ENCODE peak calls at places on chromosome 4, in seven cellular contexts. P, Q, K, L, M, Y and I are unnamed samples.

GRCh38 chr4:65670331-65671031 is at the start of gene EPHA5:
- DNase-seq in Y (no peak), L (peak; percentile 5), K (no peak), M (peak; percentile 78), P (no peak), Q (peak; percentile 55), I (peak; percentile 19)

GRCh38 chr4:90546114-90546513 is 418.9 kb downstream of the CCSER1 start:
- DNase-seq in K (no peak), P (no peak), Y (no peak), L (no peak), Q (no peak), M (no peak), I (no peak)

GRCh38 chr4:119207051-119207450 is 5.5 kb upstream of the USP53 start:
- DNase-seq in Q (no peak), L (peak; percentile 49), K (no peak), Y (no peak), M (no peak), P (no peak), I (no peak)

GRCh38 chr4:38664704-38665401 is 854 bp downstream of the KLF3 start:
- DNase-seq in M (peak; percentile 83), L (no peak), K (peak; percentile 20), P (peak; percentile 80), Y (no peak), Q (peak; percentile 77), I (peak; percentile 70)

GRCh38 chr4:184376136-184376838 is 98.1 kb downstream of the IRF2 start:
- DNase-seq in K (no peak), M (no peak), L (no peak), Y (no peak), P (no peak), Q (no peak), I (no peak)

GRCh38 chr4:2265113-2266110 is 3.5 kb upstream of the MXD4 start:
- DNase-seq in Q (peak; percentile 42), M (no peak), P (no peak), Y (no peak), K (no peak), L (no peak), I (no peak)

GRCh38 chr4:23268072-23268771 is 575.5 kb downstream of the GBA3 start:
- DNase-seq in M (no peak), Y (no peak), P (no peak), Q (no peak), L (no peak), K (no peak), I (no peak)

GRCh38 chr4:14167876-14168510 is 540.5 kb upstream of the BOD1L1 start:
- DNase-seq in L (no peak), Q (no peak), Y (no peak), P (no peak), K (no peak), M (no peak), I (no peak)

GRCh38 chr4:1721666-1722550 is 587 bp downstream of the TACC3 start:
- DNase-seq in M (no peak), Y (no peak), L (no peak), Q (no peak), P (no peak), K (no peak), I (no peak)

GRCh38 chr4:5708171-5708828 is at the start of gene EVC2:
- DNase-seq in L (no peak), K (peak; percentile 11), M (peak; percentile 82), Q (peak; percentile 82), P (peak; percentile 76), Y (no peak), I (peak; percentile 55)

GRCh38 chr4:140937866-140938265 is 181.7 kb upstream of the TBC1D9 start:
- DNase-seq in Y (peak; percentile 85), L (peak; percentile 83), P (no peak), Q (no peak), K (no peak), M (no peak), I (no peak)

GRCh38 chr4:58093352-58093751 is 983.2 kb upstream of the IGFBP7 start:
- DNase-seq in P (no peak), M (no peak), Y (no peak), L (no peak), K (no peak), Q (no peak), I (no peak)

GRCh38 chr4:21410372-21410771 is 538.2 kb downstream of the KCNIP4 start:
- DNase-seq in Q (no peak), L (no peak), M (no peak), Y (no peak), K (no peak), P (no peak), I (no peak)

GRCh38 chr4:155972098-155972497 is 18.4 kb upstream of the CTSO start:
- DNase-seq in L (no peak), P (no peak), M (no peak), Q (no peak), Y (no peak), K (no peak), I (no peak)

GRCh38 chr4:148834804-148835598 is 392.8 kb upstream of the NR3C2 start:
- DNase-seq in M (no peak), Y (peak; percentile 1), P (no peak), Q (no peak), L (no peak), K (no peak), I (no peak)

DNA sequence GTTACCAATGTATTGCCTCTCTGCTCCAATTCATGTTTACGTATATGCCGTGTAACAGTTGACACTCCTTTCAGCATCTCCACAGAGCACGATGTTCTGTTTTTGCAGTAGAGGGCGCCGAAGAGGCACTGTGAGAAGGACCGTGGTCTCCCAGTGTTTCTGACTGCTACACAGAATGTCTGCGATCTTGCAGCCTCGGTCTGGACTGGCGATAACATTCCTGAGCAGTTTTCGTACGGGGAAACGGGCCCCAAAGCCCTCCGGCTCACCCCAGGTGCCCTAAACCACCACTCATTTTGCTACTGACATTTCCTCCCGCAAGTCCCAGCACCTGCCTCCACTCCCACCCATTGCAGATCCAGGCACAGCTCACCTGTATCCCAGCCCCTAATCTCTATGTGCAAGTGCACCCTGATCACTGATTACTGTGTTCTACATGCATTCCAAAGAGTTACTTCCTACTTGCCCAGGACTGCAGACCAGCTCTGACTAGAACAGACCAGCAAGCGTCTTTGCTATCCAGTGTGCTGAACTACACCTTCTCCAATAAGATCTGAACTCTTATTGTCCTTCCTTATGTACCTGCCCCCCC is 12.4 kb upstream of the NFXL1 start:
- DNase-seq in Y (no peak), Q (peak; percentile 45), K (peak; percentile 3), P (peak; percentile 77), L (peak; percentile 2), M (peak; percentile 60), I (peak; percentile 71)
- H3K4me3 ChIP-seq in Y (no peak overlapping the region), Q (no peak overlapping the region), K (no peak overlapping the region), P (peak overlapping the region; percentile 14), L (no peak overlapping the region), M (no peak overlapping the region), I (peak overlapping the region; percentile 16)

DNA sequence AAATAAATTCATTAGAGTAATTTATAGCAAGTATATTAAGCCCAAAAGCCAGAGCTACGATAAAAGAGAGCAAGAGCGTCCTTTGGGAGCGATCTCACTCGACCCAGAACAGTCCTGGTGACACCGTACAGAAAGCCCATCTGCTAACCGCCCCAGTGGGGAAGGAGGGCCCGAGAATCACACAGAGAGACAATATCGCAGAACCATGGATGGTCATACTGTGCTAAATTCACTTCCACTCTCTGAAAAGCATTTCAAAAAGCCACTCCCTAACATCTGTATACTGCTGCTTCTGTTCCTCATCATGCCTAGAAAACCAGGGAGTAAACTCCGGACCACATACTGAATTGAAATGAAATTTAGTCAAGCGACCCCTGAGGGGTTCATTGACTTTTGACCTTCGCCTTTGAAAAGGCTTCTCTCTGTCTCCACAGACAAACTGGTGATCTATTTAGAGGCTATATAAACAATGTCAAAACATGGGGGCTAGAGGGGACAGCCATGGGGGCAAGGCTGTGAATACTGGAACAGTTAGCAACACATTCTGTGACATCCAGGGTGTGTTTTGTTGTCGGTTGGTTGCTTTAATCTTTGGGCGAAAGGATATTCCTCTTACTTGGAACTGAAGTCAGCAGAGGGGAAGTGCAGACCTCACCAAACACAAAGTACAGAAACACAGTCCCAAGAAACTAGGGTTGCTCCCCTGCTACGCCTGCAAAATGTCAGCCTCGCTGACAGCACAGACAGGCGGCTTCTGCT is 129.0 kb upstream of the RASGEF1B start:
- DNase-seq in K (no peak), L (no peak), P (no peak), Y (no peak), Q (no peak), M (no peak), I (no peak)
- H3K4me3 ChIP-seq in K (no peak overlapping the region), L (no peak overlapping the region), P (no peak overlapping the region), Y (no peak overlapping the region), Q (no peak overlapping the region), M (no peak overlapping the region), I (no peak overlapping the region)

DNA sequence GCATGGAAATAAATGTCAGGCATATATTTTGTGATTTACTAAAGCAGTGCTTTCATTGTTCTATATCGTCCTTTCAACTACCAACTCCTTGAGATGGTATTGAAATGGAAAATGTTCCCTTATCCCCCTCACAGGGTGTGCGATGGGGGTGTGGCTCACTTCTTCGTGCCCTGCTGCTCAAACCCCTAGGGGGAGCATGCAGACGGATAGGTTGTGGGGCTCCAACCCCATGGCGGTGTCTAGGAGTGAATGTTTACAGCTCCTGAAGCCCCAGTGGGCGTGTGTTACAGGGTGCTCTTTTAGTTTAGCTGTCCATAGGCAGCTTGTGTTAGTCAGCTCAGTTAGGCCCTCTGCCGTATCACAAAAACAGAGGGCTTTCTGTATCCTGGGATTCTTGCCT is 287.7 kb upstream of the EMCN start:
- DNase-seq in M (no peak), P (no peak), K (no peak), L (no peak), Y (no peak), Q (no peak), I (no peak)
- H3K4me3 ChIP-seq in M (no peak overlapping the region), P (no peak overlapping the region), K (no peak overlapping the region), L (no peak overlapping the region), Y (no peak overlapping the region), Q (no peak overlapping the region), I (no peak overlapping the region)

GRCh38 chr4:39808231-39808749 is 110.4 kb downstream of the UBE2K start:
- DNase-seq in L (no peak), P (no peak), Y (no peak), M (no peak), Q (no peak), K (no peak), I (no peak)
- H3K4me3 ChIP-seq in L (no peak overlapping the region), P (no peak overlapping the region), Y (no peak overlapping the region), M (no peak overlapping the region), Q (no peak overlapping the region), K (no peak overlapping the region), I (no peak overlapping the region)

DNA sequence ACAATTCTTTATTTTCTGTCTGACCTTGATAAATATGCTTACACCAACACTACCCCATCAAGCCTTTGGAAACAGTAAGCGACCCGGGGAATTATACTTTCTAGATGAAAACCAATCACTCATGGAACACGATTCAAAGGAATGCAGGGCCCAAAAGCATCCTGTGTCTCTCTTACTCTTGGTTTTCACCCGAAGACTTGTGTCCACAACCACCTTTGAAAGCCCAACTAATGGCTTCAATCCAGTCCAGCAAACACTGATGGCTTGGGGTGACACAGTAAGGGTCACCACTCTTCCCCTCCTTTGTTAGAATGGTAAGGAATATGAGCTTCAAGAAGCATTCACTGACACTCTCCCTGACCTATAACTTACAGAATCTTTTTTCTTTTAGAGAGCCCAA is 1.6 kb downstream of the CBR4 start:
- DNase-seq in Y (no peak), M (no peak), P (no peak), L (no peak), K (no peak), Q (no peak), I (no peak)
- H3K4me3 ChIP-seq in Y (no peak overlapping the region), M (no peak overlapping the region), P (no peak overlapping the region), L (peak overlapping the region; percentile 81), K (no peak overlapping the region), Q (no peak overlapping the region), I (no peak overlapping the region)